ENCODE peak calls at places on chromosomes 11 and 22, in four cellular contexts. I, Z, F and N are unnamed samples.

GRCh38 chr22:27115816-27116256 is 458.4 kb downstream of the MIAT start:
- DNase-seq in I (no peak), F (no peak), Z (peak; percentile 77), N (no peak)

GRCh38 chr11:66467756-66468155 is 1.1 kb downstream of the PELI3 start:
- DNase-seq in I (peak; percentile 54), F (no peak), Z (no peak), N (no peak)

GRCh38 chr11:12118940-12119339 is 8.6 kb downstream of the MICAL2 start:
- DNase-seq in I (no peak), Z (no peak), F (no peak), N (no peak)

GRCh38 chr11:128632151-128632791 is 44.9 kb upstream of the ETS1 start:
- DNase-seq in F (no peak), I (peak; percentile 67), Z (peak; percentile 3), N (no peak)

GRCh38 chr11:288328-289144 is at the start of gene PGGHG:
- DNase-seq in F (peak; percentile 95), Z (no peak), I (peak; percentile 95), N (peak; percentile 95)

GRCh38 chr11:107713009-107713408 is 1.2 kb upstream of the SLN start:
- DNase-seq in Z (no peak), I (no peak), F (no peak), N (no peak)

GRCh38 chr11:86686531-86686930 is 14.1 kb upstream of the ME3 start:
- DNase-seq in F (no peak), Z (no peak), I (no peak), N (no peak)

GRCh38 chr11:113198907-113199660 is 115.3 kb upstream of the TTC12 start:
- DNase-seq in F (no peak), Z (no peak), I (no peak), N (no peak)

GRCh38 chr11:67027943-67028542 is 5.1 kb downstream of the SYT12 start:
- DNase-seq in F (no peak), Z (no peak), I (no peak), N (no peak)

GRCh38 chr22:19763141-19764049 is 2.8 kb downstream of the TBX1 start:
- DNase-seq in Z (no peak), I (no peak), F (no peak), N (no peak)

GRCh38 chr11:76918941-76919386 is 58.2 kb downstream of the ACER3 start:
- DNase-seq in I (peak; percentile 45), Z (peak; percentile 58), F (no peak), N (no peak)

GRCh38 chr11:108897071-108897481 is 232.2 kb downstream of the DDX10 start:
- DNase-seq in Z (no peak), I (no peak), F (no peak), N (no peak)

GRCh38 chr11:66160709-66161108 is 90.6 kb downstream of the PACS1 start:
- DNase-seq in Z (no peak), I (no peak), F (no peak), N (no peak)

GRCh38 chr11:12756101-12756500 is 81.9 kb downstream of the TEAD1 start:
- DNase-seq in F (no peak), I (no peak), Z (no peak), N (no peak)

GRCh38 chr11:21582791-21583190 is 610.1 kb upstream of the ANO5 start:
- DNase-seq in F (no peak), I (no peak), Z (no peak), N (no peak)

GRCh38 chr11:639324-639977 is 2.4 kb downstream of the DRD4 start:
- DNase-seq in Z (no peak), F (no peak), I (peak; percentile 59), N (no peak)

GRCh38 chr11:125404136-125404810 is 91.8 kb downstream of the FEZ1 start:
- DNase-seq in Z (no peak), I (no peak), F (no peak), N (no peak)

GRCh38 chr11:2095198-2095520 is 44.0 kb downstream of the IGF2 start:
- DNase-seq in Z (no peak), I (no peak), F (no peak), N (no peak)

GRCh38 chr11:14308897-14309387 is 50.0 kb downstream of the RRAS2 start:
- DNase-seq in F (no peak), I (no peak), Z (no peak), N (no peak)

GRCh38 chr11:22472306-22472705 is 134.1 kb downstream of the SLC17A6 start:
- DNase-seq in I (no peak), Z (no peak), F (no peak), N (no peak)

GRCh38 chr11:13135385-13136271 is 126.5 kb downstream of the RASSF10 start:
- DNase-seq in F (no peak), Z (peak; percentile 96), I (no peak), N (no peak)

GRCh38 chr11:1226981-1227550 is 4.2 kb downstream of the MUC5B start:
- DNase-seq in F (no peak), Z (no peak), I (peak; percentile 77), N (no peak)

GRCh38 chr11:134044514-134045284 is 24.2 kb upstream of the JAM3 start:
- DNase-seq in Z (no peak), F (no peak), I (no peak), N (no peak)

GRCh38 chr22:37638351-37639069 is 959 bp upstream of the SH3BP1 start:
- DNase-seq in F (no peak), Z (peak; percentile 60), I (no peak), N (no peak)

GRCh38 chr11:4044971-4045646 is 49.5 kb upstream of the RRM1 start:
- DNase-seq in Z (peak; percentile 33), I (no peak), F (no peak), N (no peak)

GRCh38 chr11:97570636-97571035 is 1180.8 kb downstream of the JRKL start:
- DNase-seq in Z (no peak), I (no peak), F (no peak), N (no peak)

GRCh38 chr11:22671751-22672150 is 5.3 kb downstream of the GAS2 start:
- DNase-seq in I (no peak), Z (no peak), F (no peak), N (no peak)

GRCh38 chr22:17366830-17367229 is 2.4 kb upstream of the CECR2 start:
- DNase-seq in Z (no peak), I (peak; percentile 37), F (no peak), N (peak; percentile 43)

GRCh38 chr11:2570211-2570811 is 125.5 kb downstream of the KCNQ1 start:
- DNase-seq in Z (no peak), F (no peak), I (no peak), N (no peak)

GRCh38 chr22:47197735-47198500 is 435.5 kb downstream of the TBC1D22A start:
- DNase-seq in Z (no peak), F (no peak), I (peak; percentile 30), N (no peak)

DNA sequence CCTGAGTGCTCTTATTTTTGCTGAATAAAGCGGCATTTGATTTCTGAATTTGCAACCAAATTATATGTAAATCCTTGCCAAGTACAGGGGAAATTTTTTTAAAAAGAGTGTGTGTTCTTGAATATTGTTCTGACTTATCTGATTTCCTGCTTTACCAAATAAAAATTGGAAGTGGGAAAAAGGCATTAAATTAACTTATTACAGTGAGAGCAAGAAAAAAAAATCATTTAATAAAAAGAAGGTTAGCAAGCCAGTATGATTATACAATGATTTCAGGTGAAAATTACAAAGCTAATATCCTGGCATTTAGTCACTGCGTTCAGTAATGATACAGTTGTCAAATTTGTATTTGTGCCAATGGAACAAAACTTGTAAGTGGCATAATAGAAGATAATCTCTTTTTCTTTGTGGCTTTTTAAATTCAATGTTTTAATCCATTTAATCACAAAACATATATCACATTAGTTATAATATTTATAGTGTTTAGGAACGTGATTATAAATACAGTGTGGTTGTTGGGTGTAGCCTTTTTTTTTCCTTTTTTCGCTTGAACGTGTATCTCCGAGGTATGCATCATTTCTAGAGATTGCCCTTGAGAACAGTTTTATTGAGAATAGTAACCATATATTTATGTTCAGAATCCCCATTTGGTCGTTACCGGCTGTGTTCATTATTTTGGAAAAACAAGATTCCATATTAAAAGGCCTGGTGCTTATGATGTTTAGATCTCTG is 82.0 kb upstream of the PPARA start:
- DNase-seq in Z (no peak), I (no peak), F (no peak), N (no peak)
- TF ChIP-seq TAF1 in Z (no peak), I (no peak), F (no peak), N (no peak)

DNA sequence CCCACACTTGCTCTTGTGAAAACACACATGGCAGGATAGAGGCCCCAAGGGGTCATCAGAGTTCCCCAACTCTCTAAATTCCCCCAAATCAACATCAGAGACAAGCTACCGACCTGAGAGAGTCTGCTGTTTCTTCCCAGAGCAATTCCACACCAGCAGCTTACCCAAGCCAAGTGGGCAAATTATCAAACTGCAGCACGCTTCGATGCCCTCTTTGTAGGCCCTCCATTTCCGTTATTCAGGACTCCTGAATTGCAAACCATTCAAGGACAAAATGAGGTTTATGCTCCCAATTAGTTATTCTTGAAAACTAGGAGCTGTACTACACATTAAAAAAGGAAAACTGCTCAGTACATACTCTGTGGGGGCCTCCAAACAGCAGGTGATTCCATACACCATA is 235.0 kb downstream of the CADM1 start:
- DNase-seq in F (no peak), I (no peak), Z (no peak), N (no peak)
- TF ChIP-seq TAF1 in F (no peak), I (no peak), Z (no peak), N (no peak)

DNA sequence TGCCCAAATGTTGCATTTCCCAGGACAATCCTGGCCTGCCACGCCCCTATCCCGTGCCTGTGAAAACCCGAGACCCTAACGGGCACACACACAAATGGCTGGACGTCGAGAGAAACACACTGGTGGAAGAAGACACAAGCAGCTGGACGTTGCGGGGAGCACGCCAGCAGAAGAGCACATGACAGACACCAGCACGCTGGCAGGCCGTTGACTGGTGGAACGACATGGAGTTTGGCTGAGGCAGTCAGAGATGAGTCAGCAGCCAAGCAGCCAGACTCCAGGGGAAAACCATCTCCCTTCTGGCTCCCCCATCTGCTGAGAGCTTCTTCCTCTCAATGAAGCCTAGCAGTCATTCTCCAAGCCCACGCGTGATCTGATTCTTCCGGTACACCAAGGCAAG is 606.7 kb upstream of the LRRC4C start:
- DNase-seq in I (no peak), F (no peak), Z (no peak), N (no peak)
- TF ChIP-seq TAF1 in I (no peak), F (no peak), Z (no peak), N (no peak)

DNA sequence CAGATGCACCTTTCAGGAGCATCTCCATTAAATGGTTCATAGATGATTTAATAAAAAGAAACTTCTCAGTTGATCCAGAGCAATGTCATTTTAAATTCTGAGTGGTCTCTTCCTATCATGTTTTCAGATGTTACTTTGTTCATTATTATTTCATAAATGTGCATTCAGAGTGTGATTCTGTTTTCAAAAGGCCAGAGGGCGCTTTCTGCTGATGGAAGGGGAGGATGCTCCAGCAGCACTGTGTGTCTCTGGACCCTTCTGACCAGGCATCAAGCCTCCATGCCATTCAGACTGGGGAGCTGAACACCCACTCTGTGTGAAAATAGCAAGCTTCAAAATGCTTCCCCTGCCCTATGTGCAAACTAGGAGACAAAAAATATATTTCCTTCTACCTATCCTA is 23.9 kb upstream of the CRTAM start:
- DNase-seq in I (peak; percentile 30), Z (peak; percentile 5), F (no peak), N (no peak)
- TF ChIP-seq TAF1 in I (no peak), Z (no peak), F (no peak), N (no peak)

DNA sequence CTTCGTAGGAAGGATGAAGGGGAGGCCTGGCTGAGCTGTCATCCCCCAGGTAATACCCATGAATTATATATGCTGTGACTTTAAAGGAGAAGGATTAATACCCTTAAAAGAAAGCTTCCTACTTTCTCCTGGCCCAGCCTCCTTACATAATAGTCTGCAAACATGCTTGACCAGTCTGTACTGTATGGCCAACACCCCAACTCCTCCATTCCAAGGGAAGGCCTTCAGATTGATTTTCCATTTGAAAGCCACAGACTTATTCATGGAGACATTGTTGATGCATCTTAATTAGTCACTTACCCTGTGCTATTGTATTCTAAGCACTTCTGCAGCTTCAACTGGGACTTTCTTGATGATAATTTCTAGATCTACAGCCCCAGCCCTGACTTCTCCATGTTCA is 2.0 kb downstream of the PAAF1 start:
- DNase-seq in F (no peak), I (no peak), Z (no peak), N (no peak)
- TF ChIP-seq TAF1 in F (no peak), I (no peak), Z (no peak), N (no peak)